ENCODE peak calls at places on chromosomes 3 and 15, in six cellular contexts. E, T, H, K, X and P are unnamed samples.

GRCh38 chr3:73727117-73727802 is 102.5 kb upstream of the PDZRN3 start:
- DNase-seq in E (peak), T (peak), H (no peak), K (peak), X (peak), P (no peak)

GRCh38 chr15:33699691-33700447 is 268.4 kb upstream of the CHRM5 start:
- DNase-seq in E (no peak), T (no peak), H (no peak), K (no peak), X (peak), P (no peak)

GRCh38 chr3:179421500-179421899 is 29.8 kb downstream of the GNB4 start:
- DNase-seq in E (peak), T (peak), H (no peak), K (no peak), X (peak), P (no peak)

GRCh38 chr15:99550077-99550476 is 15.7 kb upstream of the MEF2A start:
- DNase-seq in E (no peak), T (no peak), H (no peak), K (no peak), X (no peak), P (no peak)

GRCh38 chr3:71536376-71536965 is 47.1 kb downstream of the FOXP1 start:
- DNase-seq in E (peak), T (peak), H (no peak), K (no peak), X (peak), P (no peak)

GRCh38 chr3:190436356-190436755 is 13.3 kb downstream of the TMEM207 start:
- DNase-seq in E (no peak), T (no peak), H (no peak), K (no peak), X (no peak), P (no peak)

GRCh38 chr15:50257924-50258323 is 7.6 kb downstream of the HDC start:
- DNase-seq in E (peak), T (peak), H (no peak), K (peak), X (peak), P (no peak)

GRCh38 chr3:16523778-16524177 is 10.3 kb upstream of the RFTN1 start:
- DNase-seq in E (no peak), T (no peak), H (no peak), K (no peak), X (peak), P (no peak)

GRCh38 chr15:88917764-88918163 is 4.6 kb upstream of the MFGE8 start:
- DNase-seq in E (no peak), T (no peak), H (no peak), K (no peak), X (no peak), P (no peak)

GRCh38 chr3:8488877-8489865 is 12.5 kb upstream of the LMCD1 start:
- DNase-seq in E (no peak), T (no peak), H (no peak), K (no peak), X (no peak), P (no peak)

GRCh38 chr3:18153571-18154173 is 271.5 kb downstream of the SATB1 start:
- DNase-seq in E (peak), T (peak), H (no peak), K (peak), X (peak), P (peak)

GRCh38 chr15:74134387-74135027 is 4.1 kb downstream of the ISLR2 start:
- DNase-seq in E (peak), T (peak), H (no peak), K (no peak), X (peak), P (peak)

GRCh38 chr15:70722266-70723123 is 40.9 kb downstream of the UACA start:
- DNase-seq in E (peak), T (no peak), H (no peak), K (no peak), X (peak), P (no peak)

GRCh38 chr3:115615001-115615447 is 8.3 kb upstream of the GAP43 start:
- DNase-seq in E (peak), T (peak), H (no peak), K (no peak), X (peak), P (peak)

GRCh38 chr15:53918180-53919079 is 59.8 kb upstream of the UNC13C start:
- DNase-seq in E (no peak), T (no peak), H (no peak), K (no peak), X (no peak), P (no peak)

GRCh38 chr15:97598353-97598798 is 362.1 kb upstream of the ARRDC4 start:
- DNase-seq in E (no peak), T (no peak), H (no peak), K (no peak), X (no peak), P (no peak)